ENCODE peak calls at places on chromosomes 5 and 9, in nine cellular contexts. S is HCT116, X is uterus, I is heart left ventricle, U is A549, W is Peyer's patch, N is body of pancreas, J is adrenal gland, H is HepG2. O is an unnamed sample. For H3K4me1, the result is how much of the 10 kb centered on the place peaks cover.

GRCh38 chr5:477247-477646 is 34.3 kb downstream of the EXOC3 start:
- DNase-seq in S (no peak), X (no peak), I (peak), U (no peak), W (no peak), N (no peak), J (no peak), H (no peak), O (no peak)

GRCh38 chr5:7837401-7837800 is 13.5 kb downstream of the CFAP90 start:
- DNase-seq in S (no peak), X (no peak), I (no peak), U (no peak), W (no peak), N (no peak), J (no peak), H (no peak), O (no peak)

GRCh38 chr5:135308245-135308644 is 90.8 kb downstream of the MACROH2A1 start:
- DNase-seq in S (no peak), X (no peak), I (no peak), U (no peak), W (no peak), N (no peak), J (no peak), H (no peak), O (no peak)

GRCh38 chr5:172870261-172870806 is 36.3 kb downstream of the ERGIC1 start:
- DNase-seq in S (no peak), X (peak), I (peak), U (peak), W (no peak), N (no peak), J (peak), H (no peak), O (peak)

GRCh38 chr5:83151821-83152220 is 74.5 kb downstream of the XRCC4 start:
- DNase-seq in S (no peak), X (no peak), I (no peak), U (no peak), W (no peak), N (no peak), J (no peak), H (no peak), O (no peak)

GRCh38 chr9:128504485-128505413 is at the start of gene GLE1:
- DNase-seq in S (peak), X (peak), I (peak), U (peak), W (peak), N (peak), J (peak), H (peak), O (peak)

GRCh38 chr5:75457691-75458090 is 53.7 kb downstream of the CERT1 start:
- DNase-seq in S (no peak), X (no peak), I (no peak), U (no peak), W (no peak), N (no peak), J (no peak), H (no peak), O (no peak)

GRCh38 chr9:124743686-124744348 is 27.3 kb downstream of the NR6A1 start:
- DNase-seq in S (no peak), X (no peak), I (no peak), U (no peak), W (no peak), N (no peak), J (no peak), H (no peak), O (no peak)

GRCh38 chr5:133831506-133832224 is 136.8 kb downstream of the C5orf15 start:
- DNase-seq in S (no peak), X (no peak), I (no peak), U (no peak), W (no peak), N (no peak), J (no peak), H (no peak), O (no peak)

GRCh38 chr5:61286446-61287132 is 45.5 kb upstream of the ZSWIM6 start:
- DNase-seq in S (no peak), X (no peak), I (no peak), U (no peak), W (no peak), N (no peak), J (no peak), H (no peak), O (no peak)

GRCh38 chr5:172939045-172939444 is 20.2 kb upstream of the RPL26L1 start:
- DNase-seq in S (peak), X (no peak), I (peak), U (peak), W (no peak), N (no peak), J (no peak), H (peak), O (peak)

GRCh38 chr5:158875272-158875679 is 224.4 kb downstream of the EBF1 start:
- DNase-seq in S (no peak), X (no peak), I (no peak), U (no peak), W (no peak), N (no peak), J (no peak), H (no peak), O (no peak)

GRCh38 chr9:132697230-132697629 is 27.0 kb downstream of the GTF3C4 start:
- DNase-seq in S (peak), X (no peak), I (no peak), U (peak), W (no peak), N (no peak), J (no peak), H (no peak), O (no peak)

GRCh38 chr5:7394889-7395431 is 978 bp upstream of the ADCY2 start:
- DNase-seq in S (no peak), X (no peak), I (no peak), U (no peak), W (no peak), N (no peak), J (no peak), H (no peak), O (no peak)

GRCh38 chr5:175378444-175379028 is 65.4 kb downstream of the DRD1 start:
- DNase-seq in S (peak), X (no peak), I (no peak), U (peak), W (no peak), N (no peak), J (no peak), H (no peak), O (no peak)

GRCh38 chr5:885127-885442 is 7.5 kb downstream of the BRD9 start:
- DNase-seq in S (no peak), X (no peak), I (no peak), U (no peak), W (no peak), N (no peak), J (no peak), H (no peak), O (peak)

GRCh38 chr9:132637351-132637750 is 32.4 kb downstream of the DDX31 start:
- DNase-seq in S (no peak), X (no peak), I (no peak), U (no peak), W (no peak), N (peak), J (peak), H (no peak), O (no peak)

GRCh38 chr5:151222769-151223446 is 984 bp downstream of the CCDC69 start:
- DNase-seq in S (no peak), X (peak), I (peak), U (peak), W (peak), N (peak), J (peak), H (no peak), O (peak)

GRCh38 chr5:95241635-95242034 is 43.3 kb downstream of the MCTP1 start:
- DNase-seq in S (no peak), X (no peak), I (no peak), U (no peak), W (no peak), N (no peak), J (no peak), H (no peak), O (no peak)

GRCh38 chr5:53645581-53645980 is 85.1 kb downstream of the NDUFS4 start:
- DNase-seq in S (no peak), X (no peak), I (no peak), U (no peak), W (no peak), N (no peak), J (no peak), H (no peak), O (no peak)

GRCh38 chr9:16030513-16031185 is 477.8 kb downstream of the CCDC171 start:
- DNase-seq in S (peak), X (no peak), I (no peak), U (peak), W (no peak), N (no peak), J (no peak), H (no peak), O (no peak)

GRCh38 chr5:1801061-1801953 is at the start of gene NDUFS6:
- DNase-seq in S (no peak), X (peak), I (peak), U (peak), W (peak), N (peak), J (peak), H (peak), O (peak)

GRCh38 chr5:107393846-107394245 is 276.9 kb downstream of the EFNA5 start:
- DNase-seq in S (no peak), X (no peak), I (no peak), U (no peak), W (no peak), N (no peak), J (no peak), H (no peak), O (no peak)

GRCh38 chr5:53303105-53303504 is 177.3 kb upstream of the FST start:
- DNase-seq in S (no peak), X (no peak), I (no peak), U (no peak), W (no peak), N (no peak), J (no peak), H (no peak), O (no peak)

GRCh38 chr5:76855961-76856360 is 6.1 kb downstream of the S100Z start:
- DNase-seq in S (no peak), X (no peak), I (peak), U (no peak), W (no peak), N (no peak), J (no peak), H (no peak), O (no peak)

GRCh38 chr5:9358961-9359686 is 186.8 kb downstream of the SEMA5A start:
- DNase-seq in S (no peak), X (no peak), I (no peak), U (no peak), W (no peak), N (no peak), J (no peak), H (no peak), O (no peak)

GRCh38 chr9:98010450-98010849 is 27.3 kb downstream of the ANP32B start:
- DNase-seq in S (no peak), X (no peak), I (no peak), U (peak), W (peak), N (no peak), J (no peak), H (no peak), O (no peak)

GRCh38 chr9:112439825-112440224 is 46.8 kb upstream of the KIAA1958 start:
- DNase-seq in S (no peak), X (no peak), I (no peak), U (no peak), W (no peak), N (no peak), J (no peak), H (no peak), O (no peak)

GRCh38 chr9:36937346-36937745 is 96.7 kb downstream of the PAX5 start:
- DNase-seq in S (no peak), X (no peak), I (no peak), U (no peak), W (no peak), N (no peak), J (peak), H (no peak), O (no peak)

GRCh38 chr5:72065751-72066255 is 41.5 kb upstream of the MAP1B start:
- DNase-seq in S (no peak), X (no peak), I (no peak), U (peak), W (no peak), N (no peak), J (no peak), H (no peak), O (no peak)

GRCh38 chr5:3006961-3007551 is 255.6 kb upstream of the IRX2 start:
- DNase-seq in S (no peak), X (no peak), I (no peak), U (no peak), W (no peak), N (no peak), J (peak), H (no peak), O (no peak)

GRCh38 chr5:171926311-171926710 is 80.1 kb downstream of the FBXW11 start:
- DNase-seq in S (no peak), X (no peak), I (no peak), U (no peak), W (peak), N (no peak), J (no peak), H (no peak), O (peak)

GRCh38 chr9:87071473-87071872 is 124.2 kb upstream of the GAS1 start:
- DNase-seq in S (no peak), X (no peak), I (no peak), U (no peak), W (no peak), N (no peak), J (no peak), H (no peak), O (no peak)

GRCh38 chr5:50966986-50967385 is 300.5 kb downstream of the PARP8 start:
- DNase-seq in S (no peak), X (no peak), I (no peak), U (no peak), W (no peak), N (no peak), J (no peak), H (no peak), O (no peak)
- H3K4me1 ChIP-seq in S (under half), X (under half), I (under half), U (under half), W (under half), N (half or more), J (under half), H (under half), O (half or more)

DNA sequence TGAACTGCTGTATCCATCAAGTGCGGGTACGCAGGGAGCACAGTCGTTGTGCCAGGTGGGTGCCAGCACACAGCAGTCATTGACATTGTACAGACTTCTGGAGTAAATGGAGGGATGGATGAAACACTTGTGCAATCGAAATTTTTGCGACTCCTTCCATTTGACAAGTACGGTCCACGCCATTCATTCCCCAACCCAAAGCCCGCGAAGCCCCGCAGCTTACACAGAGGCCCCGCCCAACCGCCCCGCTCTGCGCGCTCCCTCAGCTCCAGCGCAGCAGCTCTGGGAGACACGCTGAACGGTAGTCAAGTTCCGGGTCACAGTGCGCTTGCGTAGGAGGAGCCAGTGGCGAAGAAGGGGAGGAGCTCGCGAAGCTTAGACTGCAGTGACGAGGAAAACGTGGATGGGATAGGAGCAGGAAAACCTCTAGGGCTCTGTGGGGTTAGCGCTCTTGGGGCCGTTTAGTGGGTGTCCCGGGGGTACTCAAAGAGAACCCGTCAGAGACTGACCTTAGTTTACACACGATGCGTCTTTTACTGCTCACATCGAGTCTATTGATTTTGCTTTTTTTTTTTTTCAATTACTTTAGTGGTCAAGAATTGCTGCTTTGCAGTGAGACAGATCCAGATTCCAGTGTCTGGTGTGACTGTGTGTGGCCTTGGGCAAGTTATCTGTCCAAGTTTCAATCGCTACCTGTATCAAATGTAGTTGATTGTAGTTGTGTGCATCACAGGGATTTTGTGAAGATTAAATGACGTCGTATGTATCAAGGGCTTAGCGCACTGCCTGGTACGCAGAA is 15.3 kb upstream of the MSANTD3 start:
- DNase-seq in S (no peak), X (peak), I (peak), U (peak), W (peak), N (peak), J (peak), H (peak), O (peak)
- TF ChIP-seq POLR2A in S (no peak), X (no peak), I (no peak), U (peak), W (no peak), N (peak), J (no peak), H (peak), O (no peak)

DNA sequence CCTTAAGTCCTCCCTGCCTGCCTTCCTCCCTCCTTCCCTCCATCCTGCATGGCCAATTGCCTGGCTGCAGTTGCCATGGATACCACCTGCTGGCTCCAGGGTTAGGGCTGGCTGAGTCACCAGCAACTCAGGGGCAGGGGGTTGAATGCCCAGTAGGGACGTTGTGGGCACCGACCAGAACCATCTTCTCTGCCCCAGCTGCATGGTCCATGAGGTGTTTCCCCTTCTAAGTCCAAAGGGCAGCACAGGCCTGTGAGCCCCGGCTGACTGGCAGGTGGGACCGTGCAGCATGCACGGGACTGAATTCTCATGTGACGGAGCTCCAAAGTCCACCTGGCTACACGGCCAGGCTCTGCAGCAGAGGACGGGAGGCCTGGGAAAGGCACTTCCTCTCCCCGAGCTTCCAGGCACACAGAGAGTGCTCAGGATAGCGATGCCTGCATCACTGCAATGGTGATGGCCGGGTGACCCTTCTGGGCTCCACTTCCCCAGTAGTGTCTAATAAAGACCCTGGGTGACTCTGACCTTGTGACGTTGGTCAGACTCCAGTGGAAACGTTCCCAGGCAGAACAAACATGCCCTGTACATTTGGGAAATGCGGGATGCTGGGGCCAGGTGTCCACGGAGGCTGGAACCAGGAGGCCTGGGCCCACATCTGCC is 5.7 kb downstream of the ASS1 start:
- DNase-seq in S (no peak), X (no peak), I (no peak), U (no peak), W (no peak), N (peak), J (peak), H (peak), O (no peak)
- H3K4me1 ChIP-seq in S (under half), X (under half), I (half or more), U (half or more), W (under half), N (half or more), J (half or more), H (half or more), O (half or more)

GRCh38 chr9:134372621-134373267 is 46.5 kb downstream of the RXRA start:
- DNase-seq in S (no peak), X (no peak), I (peak), U (no peak), W (no peak), N (no peak), J (peak), H (no peak), O (peak)

GRCh38 chr9:134374301-134375010 is 48.2 kb downstream of the RXRA start:
- DNase-seq in S (no peak), X (no peak), I (no peak), U (no peak), W (no peak), N (peak), J (peak), H (no peak), O (no peak)

GRCh38 chr9:134373269-134373668 is 47.0 kb downstream of the RXRA start:
- DNase-seq in S (no peak), X (no peak), I (no peak), U (no peak), W (no peak), N (no peak), J (no peak), H (no peak), O (no peak)

GRCh38 chr9:134375011-134375390 is 48.7 kb downstream of the RXRA start:
- DNase-seq in S (no peak), X (peak), I (peak), U (no peak), W (no peak), N (peak), J (peak), H (no peak), O (no peak)

DNA sequence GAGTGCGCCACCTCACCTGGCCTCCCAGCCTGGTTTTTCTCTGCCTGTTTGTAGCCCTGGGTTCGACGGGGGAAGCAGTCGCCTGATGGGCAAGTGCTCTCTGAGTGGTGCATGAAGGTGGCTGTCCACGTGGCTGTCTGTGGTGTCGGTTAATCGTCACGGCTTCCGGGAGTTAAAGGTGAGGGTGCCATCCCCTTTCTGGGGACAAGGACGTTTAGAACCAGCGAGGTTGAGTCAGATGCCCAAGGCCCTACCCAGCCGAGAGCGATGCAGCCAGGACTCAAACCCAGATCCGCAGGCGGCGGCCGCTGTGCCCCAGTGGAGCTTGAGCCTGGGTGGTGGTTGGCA is 47.7 kb downstream of the RXRA start:
- DNase-seq in S (no peak), X (no peak), I (no peak), U (no peak), W (no peak), N (no peak), J (peak), H (no peak), O (no peak)
- TF ChIP-seq POLR2A in S (no peak), X (no peak), I (no peak), U (no peak), W (no peak), N (no peak), J (no peak), H (no peak), O (no peak)

DNA sequence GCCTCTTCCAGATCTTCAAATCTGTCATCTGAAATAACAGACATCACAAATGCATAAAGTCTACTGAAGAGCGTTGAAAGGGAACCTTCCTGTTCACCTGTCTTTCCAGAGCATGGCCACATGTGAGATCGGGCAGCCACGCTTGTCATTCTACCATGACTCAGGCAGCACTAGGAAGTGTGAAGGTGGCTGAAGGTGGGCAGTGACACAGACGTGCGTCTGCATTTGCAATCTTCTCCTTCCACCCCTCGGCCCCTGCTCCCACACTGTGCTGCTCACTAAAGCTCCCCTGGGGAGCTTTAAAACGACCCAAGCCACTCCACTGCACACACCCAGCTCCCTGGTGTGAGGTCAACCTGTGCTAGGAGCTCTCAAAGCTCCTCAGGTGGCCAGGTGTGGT is 2.5 kb downstream of the ENTR1 start:
- DNase-seq in S (no peak), X (no peak), I (no peak), U (no peak), W (no peak), N (no peak), J (no peak), H (no peak), O (no peak)
- H3K4me1 ChIP-seq in S (under half), X (under half), I (under half), U (under half), W (under half), N (under half), J (under half), H (under half), O (half or more)

GRCh38 chr5:68433921-68434879 is 218.6 kb downstream of the PIK3R1 start:
- DNase-seq in S (peak), X (peak), I (peak), U (peak), W (peak), N (peak), J (peak), H (peak), O (peak)
- TF ChIP-seq POLR2A in S (no peak), X (peak), I (no peak), U (no peak), W (no peak), N (no peak), J (no peak), H (no peak), O (no peak)

O was measured in spleen.